ENCODE peak calls at places on chromosomes 3 and 15, in ten cellular contexts. O, K, U, P, F, C, Q, A, H and W are unnamed samples.
A peak's percentile ranks its signal among the peaks of the same experiment; 100 is the strongest.

GRCh38 chr3:61612211-61612995 is 51.0 kb downstream of the PTPRG start:
- DNase-seq in O (no peak), K (no peak), U (no peak), P (no peak), F (no peak), C (no peak), Q (no peak), A (no peak), H (no peak), W (no peak)

GRCh38 chr15:51732661-51733060 is 4.8 kb downstream of the LYSMD2 start:
- DNase-seq in O (no peak), K (no peak), U (no peak), P (no peak), F (no peak), C (peak; percentile 16), Q (no peak), A (no peak), H (no peak), W (no peak)

GRCh38 chr3:100966049-100966471 is 27.2 kb downstream of the ABI3BP start:
- DNase-seq in O (peak; percentile 57), K (no peak), U (no peak), P (no peak), F (no peak), C (no peak), Q (no peak), A (no peak), H (no peak), W (no peak)

GRCh38 chr3:70824078-70824477 is 511.6 kb upstream of the MDFIC2 start:
- DNase-seq in O (no peak), K (no peak), U (no peak), P (no peak), F (no peak), C (no peak), Q (no peak), A (no peak), H (peak; percentile 11), W (no peak)

GRCh38 chr15:67127925-67128324 is 62.5 kb downstream of the SMAD3 start:
- DNase-seq in O (peak; percentile 94), K (no peak), U (no peak), P (peak; percentile 14), F (no peak), C (no peak), Q (peak; percentile 76), A (no peak), H (no peak), W (no peak)

GRCh38 chr3:52098108-52098507 is 41.7 kb upstream of the DUSP7 start:
- DNase-seq in O (no peak), K (no peak), U (no peak), P (no peak), F (peak; percentile 16), C (no peak), Q (no peak), A (no peak), H (no peak), W (no peak)

GRCh38 chr3:107461721-107462120 is 61.0 kb upstream of the BBX start:
- DNase-seq in O (no peak), K (no peak), U (no peak), P (no peak), F (no peak), C (no peak), Q (no peak), A (no peak), H (no peak), W (no peak)

GRCh38 chr3:58577269-58577821 is at the start of gene FAM107A:
- DNase-seq in O (no peak), K (no peak), U (no peak), P (peak; percentile 85), F (no peak), C (no peak), Q (no peak), A (no peak), H (peak; percentile 32), W (peak; percentile 83)

GRCh38 chr3:17412950-17413530 is 329.4 kb downstream of the TBC1D5 start:
- DNase-seq in O (peak; percentile 21), K (peak; percentile 35), U (peak; percentile 21), P (peak; percentile 51), F (no peak), C (peak; percentile 82), Q (peak; percentile 66), A (no peak), H (no peak), W (no peak)

GRCh38 chr3:12154151-12154550 is 4.6 kb downstream of the TIMP4 start:
- DNase-seq in O (no peak), K (no peak), U (no peak), P (no peak), F (no peak), C (no peak), Q (no peak), A (no peak), H (no peak), W (no peak)

GRCh38 chr3:113600418-113601185 is 68.2 kb downstream of the SIDT1 start:
- DNase-seq in O (no peak), K (no peak), U (no peak), P (no peak), F (no peak), C (no peak), Q (no peak), A (no peak), H (no peak), W (no peak)

GRCh38 chr15:91482799-91483198 is 370.7 kb upstream of the SLCO3A1 start:
- DNase-seq in O (no peak), K (no peak), U (no peak), P (no peak), F (no peak), C (no peak), Q (no peak), A (no peak), H (no peak), W (no peak)

GRCh38 chr3:66386925-66387650 is 113.7 kb downstream of the LRIG1 start:
- DNase-seq in O (no peak), K (no peak), U (no peak), P (peak; percentile 26), F (no peak), C (peak; percentile 58), Q (no peak), A (no peak), H (no peak), W (no peak)

GRCh38 chr3:97278506-97278905 is 464.1 kb downstream of the EPHA6 start:
- DNase-seq in O (no peak), K (no peak), U (no peak), P (no peak), F (no peak), C (peak; percentile 7), Q (no peak), A (no peak), H (no peak), W (no peak)

GRCh38 chr15:98609144-98609852 is 39.0 kb upstream of the IGF1R start:
- DNase-seq in O (no peak), K (no peak), U (peak; percentile 66), P (peak; percentile 89), F (no peak), C (no peak), Q (no peak), A (no peak), H (no peak), W (no peak)

GRCh38 chr3:120855665-120856437 is 52.2 kb upstream of the STXBP5L start:
- DNase-seq in O (peak; percentile 34), K (no peak), U (no peak), P (peak; percentile 61), F (no peak), C (no peak), Q (no peak), A (no peak), H (peak; percentile 13), W (no peak)